ENCODE peak calls at places on chromosomes 11 and 22, in seven cellular contexts. One of them, this sample, is unnamed.

GRCh38 chr11:44842219-44842618 is 108.5 kb downstream of the TP53I11 start:
- DNase-seq in ovary: no peak
- DNase-seq in endothelial cell of umbilical vein: no peak
- DNase-seq in esophagus squamous epithelium: no peak
- DNase-seq in uterus: no peak
- DNase-seq in spleen: no peak
- DNase-seq in breast epithelium: no peak
- DNase-seq in this sample: no peak

GRCh38 chr22:48021946-48022345 is 1259.5 kb downstream of the TBC1D22A start:
- DNase-seq in endothelial cell of umbilical vein: no peak
- DNase-seq in ovary: no peak
- DNase-seq in uterus: no peak
- DNase-seq in esophagus squamous epithelium: no peak
- DNase-seq in breast epithelium: no peak
- DNase-seq in spleen: no peak
- DNase-seq in this sample: no peak

GRCh38 chr11:6401439-6401838 is 11.2 kb downstream of the SMPD1 start:
- DNase-seq in spleen: no peak
- DNase-seq in endothelial cell of umbilical vein: no peak
- DNase-seq in breast epithelium: no peak
- DNase-seq in ovary: no peak
- DNase-seq in uterus: no peak
- DNase-seq in esophagus squamous epithelium: no peak
- DNase-seq in this sample: no peak

GRCh38 chr11:62005231-62005661 is 37.8 kb upstream of the FTH1 start:
- DNase-seq in ovary: no peak
- DNase-seq in endothelial cell of umbilical vein: no peak
- DNase-seq in esophagus squamous epithelium: no peak
- DNase-seq in spleen: no peak
- DNase-seq in breast epithelium: no peak
- DNase-seq in uterus: no peak
- DNase-seq in this sample: peak

GRCh38 chr11:85682330-85683305 is 3.4 kb downstream of the CCDC89 start:
- DNase-seq in breast epithelium: no peak
- DNase-seq in ovary: peak
- DNase-seq in esophagus squamous epithelium: no peak
- DNase-seq in spleen: peak
- DNase-seq in uterus: peak
- DNase-seq in endothelial cell of umbilical vein: peak
- DNase-seq in this sample: peak

GRCh38 chr22:37669586-37669985 is 5.8 kb upstream of the LGALS1 start:
- DNase-seq in esophagus squamous epithelium: no peak
- DNase-seq in spleen: no peak
- DNase-seq in ovary: no peak
- DNase-seq in breast epithelium: no peak
- DNase-seq in uterus: no peak
- DNase-seq in endothelial cell of umbilical vein: no peak
- DNase-seq in this sample: no peak

GRCh38 chr11:45209904-45210699 is 63.7 kb downstream of the PRDM11 start:
- DNase-seq in spleen: no peak
- DNase-seq in ovary: peak
- DNase-seq in uterus: peak
- DNase-seq in breast epithelium: no peak
- DNase-seq in endothelial cell of umbilical vein: peak
- DNase-seq in esophagus squamous epithelium: no peak
- DNase-seq in this sample: no peak

GRCh38 chr11:116696381-116696941 is 76.3 kb downstream of the BUD13 start:
- DNase-seq in ovary: no peak
- DNase-seq in esophagus squamous epithelium: no peak
- DNase-seq in endothelial cell of umbilical vein: no peak
- DNase-seq in breast epithelium: peak
- DNase-seq in uterus: peak
- DNase-seq in spleen: peak
- DNase-seq in this sample: peak

GRCh38 chr22:39214383-39215069 is 30.3 kb downstream of the PDGFB start:
- DNase-seq in spleen: peak
- DNase-seq in ovary: no peak
- DNase-seq in uterus: no peak
- DNase-seq in breast epithelium: no peak
- DNase-seq in endothelial cell of umbilical vein: no peak
- DNase-seq in esophagus squamous epithelium: no peak
- DNase-seq in this sample: peak

GRCh38 chr11:115580927-115581680 is 76.9 kb upstream of the CADM1 start:
- DNase-seq in ovary: no peak
- DNase-seq in uterus: no peak
- DNase-seq in esophagus squamous epithelium: no peak
- DNase-seq in breast epithelium: no peak
- DNase-seq in endothelial cell of umbilical vein: no peak
- DNase-seq in spleen: no peak
- DNase-seq in this sample: no peak

GRCh38 chr11:47270331-47271271 is 668 bp downstream of the MADD start:
- DNase-seq in spleen: peak
- DNase-seq in esophagus squamous epithelium: no peak
- DNase-seq in endothelial cell of umbilical vein: peak
- DNase-seq in ovary: no peak
- DNase-seq in breast epithelium: no peak
- DNase-seq in uterus: no peak
- DNase-seq in this sample: no peak

DNA sequence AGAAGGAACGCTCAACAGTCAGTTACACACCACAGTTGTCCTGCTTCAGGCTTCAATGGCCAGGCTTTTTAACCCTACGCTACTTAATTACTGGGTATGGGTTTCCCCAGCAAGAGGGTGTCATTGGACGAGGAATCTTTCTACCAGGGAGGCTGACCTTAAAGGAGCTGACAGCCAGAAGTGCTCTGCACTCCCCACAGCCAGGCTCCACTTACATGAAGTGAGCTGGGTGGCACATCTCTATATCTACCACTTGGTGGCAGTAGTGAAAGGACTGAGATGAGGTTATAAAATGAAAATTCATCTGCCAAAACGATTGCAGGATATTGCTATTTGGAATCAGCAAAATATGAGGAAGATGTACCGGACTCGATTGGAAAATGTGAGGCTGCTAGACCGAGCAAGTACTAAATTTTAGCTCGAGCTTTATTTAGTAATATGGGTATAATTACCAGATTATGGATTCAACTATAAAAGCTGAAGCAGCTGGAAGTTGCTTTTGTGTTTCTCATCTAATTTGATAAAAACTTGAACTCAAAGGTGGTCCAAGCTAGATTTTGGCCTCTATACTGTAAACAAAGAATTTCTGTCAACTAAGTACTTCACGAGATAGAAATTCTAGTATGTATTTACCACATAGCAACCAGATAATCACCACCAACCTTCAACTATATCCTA is 54.0 kb upstream of the CEP126 start:
- DNase-seq in endothelial cell of umbilical vein: peak
- DNase-seq in breast epithelium: no peak
- DNase-seq in uterus: peak
- DNase-seq in esophagus squamous epithelium: no peak
- DNase-seq in ovary: peak
- DNase-seq in spleen: no peak
- DNase-seq in this sample: peak
- TF ChIP-seq CTCF in endothelial cell of umbilical vein: peak
- TF ChIP-seq CTCF in breast epithelium: peak
- TF ChIP-seq CTCF in uterus: peak
- TF ChIP-seq CTCF in esophagus squamous epithelium: peak
- TF ChIP-seq CTCF in ovary: peak
- TF ChIP-seq CTCF in spleen: peak
- TF ChIP-seq CTCF in this sample: peak

GRCh38 chr22:40635940-40636379 is 559 bp downstream of the MRTFA start:
- DNase-seq in ovary: peak
- DNase-seq in breast epithelium: no peak
- DNase-seq in esophagus squamous epithelium: no peak
- DNase-seq in uterus: peak
- DNase-seq in spleen: no peak
- DNase-seq in endothelial cell of umbilical vein: peak
- DNase-seq in this sample: no peak

GRCh38 chr22:40636380-40637180 is at the start of gene MRTFA:
- DNase-seq in spleen: peak
- DNase-seq in esophagus squamous epithelium: peak
- DNase-seq in endothelial cell of umbilical vein: peak
- DNase-seq in ovary: peak
- DNase-seq in breast epithelium: peak
- DNase-seq in uterus: peak
- DNase-seq in this sample: peak

GRCh38 chr22:40637181-40638150 is 947 bp upstream of the MRTFA start:
- DNase-seq in endothelial cell of umbilical vein: no peak
- DNase-seq in breast epithelium: no peak
- DNase-seq in uterus: no peak
- DNase-seq in ovary: no peak
- DNase-seq in esophagus squamous epithelium: no peak
- DNase-seq in spleen: peak
- DNase-seq in this sample: no peak

GRCh38 chr22:40635008-40635939 is 1.2 kb downstream of the MRTFA start:
- DNase-seq in ovary: peak
- DNase-seq in spleen: no peak
- DNase-seq in endothelial cell of umbilical vein: peak
- DNase-seq in esophagus squamous epithelium: no peak
- DNase-seq in breast epithelium: no peak
- DNase-seq in uterus: peak
- DNase-seq in this sample: peak

GRCh38 chr22:40638261-40638660 is 1.7 kb upstream of the MRTFA start:
- DNase-seq in esophagus squamous epithelium: no peak
- DNase-seq in spleen: peak
- DNase-seq in breast epithelium: no peak
- DNase-seq in endothelial cell of umbilical vein: no peak
- DNase-seq in ovary: no peak
- DNase-seq in uterus: no peak
- DNase-seq in this sample: no peak
- H3K4me3 ChIP-seq in esophagus squamous epithelium: no peak
- H3K4me3 ChIP-seq in spleen: peak
- H3K4me3 ChIP-seq in breast epithelium: no peak
- H3K4me3 ChIP-seq in endothelial cell of umbilical vein: no peak
- H3K4me3 ChIP-seq in ovary: no peak
- H3K4me3 ChIP-seq in uterus: no peak
- H3K4me3 ChIP-seq in this sample: no peak

GRCh38 chr11:64181506-64182411 is 4.2 kb upstream of the STIP1 start:
- DNase-seq in ovary: peak
- DNase-seq in spleen: peak
- DNase-seq in endothelial cell of umbilical vein: peak
- DNase-seq in breast epithelium: peak
- DNase-seq in esophagus squamous epithelium: peak
- DNase-seq in uterus: peak
- DNase-seq in this sample: peak
- TF ChIP-seq POLR2A in ovary: peak
- TF ChIP-seq POLR2A in spleen: peak
- TF ChIP-seq POLR2A in endothelial cell of umbilical vein: peak
- TF ChIP-seq POLR2A in breast epithelium: peak
- TF ChIP-seq POLR2A in esophagus squamous epithelium: peak
- TF ChIP-seq POLR2A in uterus: peak
- TF ChIP-seq POLR2A in this sample: no peak

GRCh38 chr22:44090571-44090905 is 66.4 kb downstream of the PARVB start:
- DNase-seq in ovary: no peak
- DNase-seq in uterus: no peak
- DNase-seq in endothelial cell of umbilical vein: no peak
- DNase-seq in spleen: no peak
- DNase-seq in breast epithelium: no peak
- DNase-seq in esophagus squamous epithelium: no peak
- DNase-seq in this sample: no peak

GRCh38 chr22:44092636-44093220 is 68.6 kb downstream of the PARVB start:
- DNase-seq in breast epithelium: no peak
- DNase-seq in endothelial cell of umbilical vein: no peak
- DNase-seq in spleen: no peak
- DNase-seq in uterus: no peak
- DNase-seq in esophagus squamous epithelium: no peak
- DNase-seq in ovary: no peak
- DNase-seq in this sample: no peak

GRCh38 chr22:44089717-44090570 is 65.8 kb downstream of the PARVB start:
- DNase-seq in spleen: no peak
- DNase-seq in ovary: no peak
- DNase-seq in esophagus squamous epithelium: no peak
- DNase-seq in uterus: no peak
- DNase-seq in breast epithelium: no peak
- DNase-seq in endothelial cell of umbilical vein: no peak
- DNase-seq in this sample: no peak

GRCh38 chr22:44091751-44092150 is 67.6 kb downstream of the PARVB start:
- DNase-seq in endothelial cell of umbilical vein: no peak
- DNase-seq in esophagus squamous epithelium: no peak
- DNase-seq in ovary: no peak
- DNase-seq in uterus: no peak
- DNase-seq in breast epithelium: no peak
- DNase-seq in spleen: no peak
- DNase-seq in this sample: no peak

GRCh38 chr22:44091021-44091721 is 67.1 kb downstream of the PARVB start:
- DNase-seq in breast epithelium: no peak
- DNase-seq in spleen: no peak
- DNase-seq in esophagus squamous epithelium: no peak
- DNase-seq in ovary: no peak
- DNase-seq in endothelial cell of umbilical vein: no peak
- DNase-seq in uterus: no peak
- DNase-seq in this sample: no peak
- TF ChIP-seq CTCF in breast epithelium: no peak
- TF ChIP-seq CTCF in spleen: no peak
- TF ChIP-seq CTCF in esophagus squamous epithelium: no peak
- TF ChIP-seq CTCF in ovary: no peak
- TF ChIP-seq CTCF in endothelial cell of umbilical vein: no peak
- TF ChIP-seq CTCF in uterus: no peak
- TF ChIP-seq CTCF in this sample: no peak

DNA sequence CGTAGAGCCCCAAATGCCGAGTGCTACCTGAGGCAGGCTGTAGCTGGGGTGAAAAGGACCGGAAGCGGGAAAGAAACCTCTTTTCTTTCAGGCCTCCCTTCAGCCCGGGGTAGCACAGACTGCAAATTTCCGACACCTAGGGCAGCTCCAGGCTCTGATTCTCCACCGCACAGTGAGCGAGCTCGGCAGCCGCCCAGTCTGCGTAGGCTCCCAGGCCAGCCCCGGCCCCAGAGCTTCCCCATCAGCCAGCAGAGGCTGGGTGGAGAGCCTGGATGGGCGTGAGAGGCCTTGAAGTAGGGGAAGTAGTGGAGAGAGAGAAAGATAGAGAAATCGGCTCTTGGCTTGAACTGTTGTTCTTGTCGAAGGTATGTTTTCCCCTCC is 9.3 kb upstream of the PAX6 start:
- DNase-seq in esophagus squamous epithelium: no peak
- DNase-seq in breast epithelium: no peak
- DNase-seq in uterus: no peak
- DNase-seq in endothelial cell of umbilical vein: no peak
- DNase-seq in spleen: no peak
- DNase-seq in ovary: no peak
- DNase-seq in this sample: no peak
- H3K4me3 ChIP-seq in esophagus squamous epithelium: no peak
- H3K4me3 ChIP-seq in breast epithelium: no peak
- H3K4me3 ChIP-seq in uterus: no peak
- H3K4me3 ChIP-seq in endothelial cell of umbilical vein: no peak
- H3K4me3 ChIP-seq in spleen: no peak
- H3K4me3 ChIP-seq in ovary: no peak
- H3K4me3 ChIP-seq in this sample: no peak

GRCh38 chr11:695606-696381 is at the start of gene TMEM80:
- DNase-seq in esophagus squamous epithelium: peak
- DNase-seq in spleen: peak
- DNase-seq in breast epithelium: peak
- DNase-seq in endothelial cell of umbilical vein: peak
- DNase-seq in uterus: peak
- DNase-seq in ovary: peak
- DNase-seq in this sample: peak
- TF ChIP-seq POLR2A in esophagus squamous epithelium: peak
- TF ChIP-seq POLR2A in spleen: no peak
- TF ChIP-seq POLR2A in breast epithelium: peak
- TF ChIP-seq POLR2A in endothelial cell of umbilical vein: peak
- TF ChIP-seq POLR2A in uterus: peak
- TF ChIP-seq POLR2A in ovary: peak
- TF ChIP-seq POLR2A in this sample: no peak

GRCh38 chr11:11605821-11606450 is 15.9 kb downstream of the GALNT18 start:
- DNase-seq in ovary: no peak
- DNase-seq in esophagus squamous epithelium: no peak
- DNase-seq in uterus: no peak
- DNase-seq in spleen: no peak
- DNase-seq in breast epithelium: no peak
- DNase-seq in endothelial cell of umbilical vein: no peak
- DNase-seq in this sample: no peak
- TF ChIP-seq CTCF in ovary: no peak
- TF ChIP-seq CTCF in esophagus squamous epithelium: no peak
- TF ChIP-seq CTCF in uterus: no peak
- TF ChIP-seq CTCF in spleen: no peak
- TF ChIP-seq CTCF in breast epithelium: no peak
- TF ChIP-seq CTCF in endothelial cell of umbilical vein: no peak
- TF ChIP-seq CTCF in this sample: no peak

This sample was measured in lower leg skin.